ENCODE peak calls at places on chromosome 22, in nine cellular contexts. One of them, this sample, is unnamed.

GRCh38 chr22:49413551-49413950 is 414.1 kb downstream of the BRD1 start:
- DNase-seq in K562: no peak
- DNase-seq in body of pancreas: no peak
- DNase-seq in sigmoid colon: peak; percentile 11
- DNase-seq in adrenal gland: no peak
- DNase-seq in thoracic aorta: no peak
- DNase-seq in Peyer's patch: no peak
- DNase-seq in ovary: no peak
- DNase-seq in suprapubic skin: no peak
- DNase-seq in this sample: no peak

GRCh38 chr22:20721409-20722218 is 52.3 kb upstream of the SERPIND1 start:
- DNase-seq in sigmoid colon: no peak
- DNase-seq in adrenal gland: no peak
- DNase-seq in suprapubic skin: no peak
- DNase-seq in thoracic aorta: no peak
- DNase-seq in ovary: no peak
- DNase-seq in K562: peak; percentile 23
- DNase-seq in Peyer's patch: peak; percentile 41
- DNase-seq in body of pancreas: no peak
- DNase-seq in this sample: no peak

GRCh38 chr22:39690901-39691620 is 120.5 kb downstream of the CACNA1I start:
- DNase-seq in body of pancreas: no peak
- DNase-seq in sigmoid colon: no peak
- DNase-seq in thoracic aorta: no peak
- DNase-seq in Peyer's patch: no peak
- DNase-seq in suprapubic skin: no peak
- DNase-seq in K562: peak; percentile 63
- DNase-seq in ovary: no peak
- DNase-seq in adrenal gland: peak; percentile 31
- DNase-seq in this sample: no peak

GRCh38 chr22:37802310-37803194 is 5.2 kb upstream of the GCAT start:
- DNase-seq in ovary: peak; percentile 67
- DNase-seq in body of pancreas: peak; percentile 74
- DNase-seq in Peyer's patch: no peak
- DNase-seq in sigmoid colon: peak; percentile 83
- DNase-seq in K562: peak; percentile 52
- DNase-seq in suprapubic skin: no peak
- DNase-seq in thoracic aorta: no peak
- DNase-seq in adrenal gland: peak; percentile 62
- DNase-seq in this sample: peak; percentile 45

GRCh38 chr22:37906364-37907008 is 389 bp downstream of the MICALL1 start:
- DNase-seq in body of pancreas: no peak
- DNase-seq in suprapubic skin: no peak
- DNase-seq in K562: peak; percentile 72
- DNase-seq in thoracic aorta: no peak
- DNase-seq in adrenal gland: no peak
- DNase-seq in ovary: no peak
- DNase-seq in Peyer's patch: peak; percentile 48
- DNase-seq in sigmoid colon: peak; percentile 73
- DNase-seq in this sample: peak; percentile 24

GRCh38 chr22:19052941-19053551 is 69.2 kb downstream of the DGCR2 start:
- DNase-seq in Peyer's patch: no peak
- DNase-seq in suprapubic skin: peak; percentile 24
- DNase-seq in body of pancreas: no peak
- DNase-seq in thoracic aorta: no peak
- DNase-seq in ovary: no peak
- DNase-seq in adrenal gland: peak; percentile 9
- DNase-seq in K562: no peak
- DNase-seq in sigmoid colon: peak; percentile 19
- DNase-seq in this sample: no peak

GRCh38 chr22:39296981-39297489 is 22.4 kb downstream of the RPL3 start:
- DNase-seq in ovary: no peak
- DNase-seq in thoracic aorta: no peak
- DNase-seq in K562: no peak
- DNase-seq in suprapubic skin: no peak
- DNase-seq in body of pancreas: peak; percentile 70
- DNase-seq in Peyer's patch: no peak
- DNase-seq in sigmoid colon: no peak
- DNase-seq in adrenal gland: no peak
- DNase-seq in this sample: no peak

GRCh38 chr22:40325315-40325714 is 21.0 kb upstream of the ADSL start:
- DNase-seq in Peyer's patch: no peak
- DNase-seq in thoracic aorta: no peak
- DNase-seq in ovary: no peak
- DNase-seq in suprapubic skin: no peak
- DNase-seq in K562: no peak
- DNase-seq in body of pancreas: no peak
- DNase-seq in adrenal gland: no peak
- DNase-seq in sigmoid colon: no peak
- DNase-seq in this sample: no peak

GRCh38 chr22:29524440-29525191 is 28.9 kb downstream of the THOC5 start:
- DNase-seq in body of pancreas: peak; percentile 43
- DNase-seq in adrenal gland: peak; percentile 70
- DNase-seq in Peyer's patch: no peak
- DNase-seq in thoracic aorta: no peak
- DNase-seq in suprapubic skin: no peak
- DNase-seq in ovary: no peak
- DNase-seq in sigmoid colon: no peak
- DNase-seq in K562: no peak
- DNase-seq in this sample: peak; percentile 38

GRCh38 chr22:48745842-48746788 is 1081.6 kb downstream of the BRD1 start:
- DNase-seq in adrenal gland: no peak
- DNase-seq in body of pancreas: no peak
- DNase-seq in suprapubic skin: peak; percentile 71
- DNase-seq in ovary: no peak
- DNase-seq in Peyer's patch: peak; percentile 3
- DNase-seq in sigmoid colon: no peak
- DNase-seq in K562: no peak
- DNase-seq in thoracic aorta: no peak
- DNase-seq in this sample: no peak

GRCh38 chr22:50670914-50671538 is 1.6 kb upstream of the SHANK3 start:
- DNase-seq in adrenal gland: no peak
- DNase-seq in suprapubic skin: no peak
- DNase-seq in sigmoid colon: no peak
- DNase-seq in Peyer's patch: no peak
- DNase-seq in thoracic aorta: no peak
- DNase-seq in ovary: no peak
- DNase-seq in K562: peak; percentile 1
- DNase-seq in body of pancreas: no peak
- DNase-seq in this sample: no peak
- H3K27ac ChIP-seq in adrenal gland: peak overlapping the region; percentile 63
- H3K27ac ChIP-seq in suprapubic skin: peak overlapping the region; percentile 79
- H3K27ac ChIP-seq in sigmoid colon: peak overlapping the region; percentile 64
- H3K27ac ChIP-seq in Peyer's patch: no peak overlapping the region
- H3K27ac ChIP-seq in thoracic aorta: no peak overlapping the region
- H3K27ac ChIP-seq in ovary: no peak overlapping the region
- H3K27ac ChIP-seq in K562: no peak overlapping the region
- H3K27ac ChIP-seq in body of pancreas: no peak overlapping the region
- H3K27ac ChIP-seq in this sample: no peak overlapping the region

DNA sequence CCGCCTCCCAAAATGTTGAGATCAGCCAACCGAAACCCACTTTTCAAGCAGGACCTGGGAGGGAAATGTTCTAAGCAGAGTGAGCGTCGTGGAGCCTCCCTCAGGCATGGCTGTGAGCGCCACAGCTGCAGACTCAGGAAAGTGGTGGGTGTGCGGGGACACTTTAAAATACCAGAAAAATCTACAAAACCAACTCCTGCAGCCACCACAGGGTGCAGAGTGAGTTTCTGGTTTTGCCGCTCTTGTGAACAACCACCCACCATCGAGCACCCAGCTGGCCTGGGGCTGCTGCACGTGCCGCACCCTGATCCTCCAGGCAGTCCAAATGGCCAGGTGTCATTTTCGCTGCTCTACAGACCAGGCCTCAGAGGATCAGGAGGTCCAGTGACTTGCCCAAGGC is 46.9 kb downstream of the CELSR1 start:
- DNase-seq in ovary: no peak
- DNase-seq in K562: no peak
- DNase-seq in suprapubic skin: no peak
- DNase-seq in sigmoid colon: no peak
- DNase-seq in adrenal gland: no peak
- DNase-seq in Peyer's patch: no peak
- DNase-seq in body of pancreas: no peak
- DNase-seq in thoracic aorta: no peak
- DNase-seq in this sample: no peak
- H3K27ac ChIP-seq in ovary: no peak overlapping the region
- H3K27ac ChIP-seq in K562: no peak overlapping the region
- H3K27ac ChIP-seq in suprapubic skin: no peak overlapping the region
- H3K27ac ChIP-seq in sigmoid colon: no peak overlapping the region
- H3K27ac ChIP-seq in adrenal gland: no peak overlapping the region
- H3K27ac ChIP-seq in Peyer's patch: no peak overlapping the region
- H3K27ac ChIP-seq in body of pancreas: no peak overlapping the region
- H3K27ac ChIP-seq in thoracic aorta: no peak overlapping the region
- H3K27ac ChIP-seq in this sample: no peak overlapping the region

GRCh38 chr22:36324414-36324813 is 63.4 kb downstream of the MYH9 start:
- DNase-seq in sigmoid colon: no peak
- DNase-seq in adrenal gland: no peak
- DNase-seq in K562: no peak
- DNase-seq in thoracic aorta: no peak
- DNase-seq in ovary: no peak
- DNase-seq in Peyer's patch: no peak
- DNase-seq in suprapubic skin: no peak
- DNase-seq in body of pancreas: no peak
- DNase-seq in this sample: no peak

GRCh38 chr22:36325163-36326031 is 62.4 kb downstream of the MYH9 start:
- DNase-seq in body of pancreas: peak; percentile 57
- DNase-seq in suprapubic skin: no peak
- DNase-seq in ovary: peak; percentile 53
- DNase-seq in adrenal gland: no peak
- DNase-seq in K562: no peak
- DNase-seq in Peyer's patch: no peak
- DNase-seq in sigmoid colon: peak; percentile 93
- DNase-seq in thoracic aorta: peak; percentile 82
- DNase-seq in this sample: no peak

GRCh38 chr22:36323182-36323854 is 64.4 kb downstream of the MYH9 start:
- DNase-seq in Peyer's patch: no peak
- DNase-seq in ovary: peak; percentile 71
- DNase-seq in sigmoid colon: peak; percentile 97
- DNase-seq in suprapubic skin: no peak
- DNase-seq in K562: no peak
- DNase-seq in adrenal gland: peak; percentile 88
- DNase-seq in body of pancreas: peak; percentile 61
- DNase-seq in thoracic aorta: peak; percentile 79
- DNase-seq in this sample: no peak

GRCh38 chr22:36322602-36322915 is 65.2 kb downstream of the MYH9 start:
- DNase-seq in sigmoid colon: no peak
- DNase-seq in suprapubic skin: no peak
- DNase-seq in thoracic aorta: no peak
- DNase-seq in Peyer's patch: no peak
- DNase-seq in adrenal gland: peak; percentile 49
- DNase-seq in K562: no peak
- DNase-seq in body of pancreas: no peak
- DNase-seq in ovary: no peak
- DNase-seq in this sample: no peak

GRCh38 chr22:36323855-36324331 is 63.9 kb downstream of the MYH9 start:
- DNase-seq in Peyer's patch: no peak
- DNase-seq in ovary: peak; percentile 43
- DNase-seq in K562: no peak
- DNase-seq in suprapubic skin: no peak
- DNase-seq in body of pancreas: no peak
- DNase-seq in adrenal gland: no peak
- DNase-seq in sigmoid colon: no peak
- DNase-seq in thoracic aorta: peak; percentile 44
- DNase-seq in this sample: no peak
- H3K27ac ChIP-seq in Peyer's patch: peak overlapping the region; percentile 71
- H3K27ac ChIP-seq in ovary: peak overlapping the region; percentile 65
- H3K27ac ChIP-seq in K562: no peak overlapping the region
- H3K27ac ChIP-seq in suprapubic skin: peak overlapping the region; percentile 93
- H3K27ac ChIP-seq in body of pancreas: peak overlapping the region; percentile 94
- H3K27ac ChIP-seq in adrenal gland: peak overlapping the region; percentile 97
- H3K27ac ChIP-seq in sigmoid colon: peak overlapping the region; percentile 98
- H3K27ac ChIP-seq in thoracic aorta: peak overlapping the region; percentile 100
- H3K27ac ChIP-seq in this sample: no peak overlapping the region

GRCh38 chr22:26429458-26430238 is 588 bp downstream of the ASPHD2 start:
- DNase-seq in adrenal gland: no peak
- DNase-seq in ovary: no peak
- DNase-seq in Peyer's patch: peak; percentile 40
- DNase-seq in suprapubic skin: no peak
- DNase-seq in thoracic aorta: no peak
- DNase-seq in sigmoid colon: no peak
- DNase-seq in K562: peak; percentile 36
- DNase-seq in body of pancreas: no peak
- DNase-seq in this sample: no peak

GRCh38 chr22:26433805-26434204 is 4.7 kb downstream of the ASPHD2 start:
- DNase-seq in sigmoid colon: no peak
- DNase-seq in thoracic aorta: no peak
- DNase-seq in ovary: no peak
- DNase-seq in K562: no peak
- DNase-seq in Peyer's patch: no peak
- DNase-seq in adrenal gland: no peak
- DNase-seq in suprapubic skin: no peak
- DNase-seq in body of pancreas: no peak
- DNase-seq in this sample: no peak

GRCh38 chr22:26432619-26433311 is 3.7 kb downstream of the ASPHD2 start:
- DNase-seq in body of pancreas: no peak
- DNase-seq in ovary: no peak
- DNase-seq in thoracic aorta: no peak
- DNase-seq in adrenal gland: no peak
- DNase-seq in K562: no peak
- DNase-seq in sigmoid colon: no peak
- DNase-seq in suprapubic skin: no peak
- DNase-seq in Peyer's patch: no peak
- DNase-seq in this sample: no peak

GRCh38 chr22:26430600-26430999 is 1.5 kb downstream of the ASPHD2 start:
- DNase-seq in ovary: no peak
- DNase-seq in adrenal gland: no peak
- DNase-seq in Peyer's patch: no peak
- DNase-seq in thoracic aorta: no peak
- DNase-seq in body of pancreas: no peak
- DNase-seq in K562: no peak
- DNase-seq in suprapubic skin: no peak
- DNase-seq in sigmoid colon: no peak
- DNase-seq in this sample: no peak

GRCh38 chr22:26431151-26431995 is 2.3 kb downstream of the ASPHD2 start:
- DNase-seq in sigmoid colon: no peak
- DNase-seq in thoracic aorta: no peak
- DNase-seq in ovary: no peak
- DNase-seq in body of pancreas: no peak
- DNase-seq in suprapubic skin: no peak
- DNase-seq in adrenal gland: no peak
- DNase-seq in Peyer's patch: no peak
- DNase-seq in K562: no peak
- DNase-seq in this sample: peak; percentile 45
- H3K27ac ChIP-seq in sigmoid colon: no peak overlapping the region
- H3K27ac ChIP-seq in thoracic aorta: no peak overlapping the region
- H3K27ac ChIP-seq in ovary: no peak overlapping the region
- H3K27ac ChIP-seq in body of pancreas: no peak overlapping the region
- H3K27ac ChIP-seq in suprapubic skin: no peak overlapping the region
- H3K27ac ChIP-seq in adrenal gland: no peak overlapping the region
- H3K27ac ChIP-seq in Peyer's patch: no peak overlapping the region
- H3K27ac ChIP-seq in K562: no peak overlapping the region
- H3K27ac ChIP-seq in this sample: no peak overlapping the region

DNA sequence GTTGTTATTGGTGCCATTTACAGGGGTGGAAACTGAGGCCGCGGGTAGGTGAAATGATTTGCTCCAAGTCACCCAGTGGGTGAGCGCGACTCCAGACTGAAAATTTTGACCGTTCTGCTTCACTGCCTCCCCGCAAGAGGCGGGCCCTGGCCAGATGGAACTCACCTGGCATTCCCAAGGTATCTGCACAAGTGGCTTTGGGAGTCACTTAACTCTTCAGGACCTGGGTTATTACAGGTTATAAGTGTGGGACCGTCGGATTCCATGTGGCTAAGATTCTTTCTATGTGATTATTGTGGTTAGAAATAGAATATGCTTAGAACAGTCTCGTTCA is 598 bp downstream of the CABIN1 start:
- DNase-seq in K562: no peak
- DNase-seq in sigmoid colon: no peak
- DNase-seq in adrenal gland: no peak
- DNase-seq in suprapubic skin: no peak
- DNase-seq in body of pancreas: peak; percentile 54
- DNase-seq in thoracic aorta: no peak
- DNase-seq in Peyer's patch: no peak
- DNase-seq in ovary: no peak
- DNase-seq in this sample: no peak
- H3K27ac ChIP-seq in K562: peak overlapping the region; percentile 59
- H3K27ac ChIP-seq in sigmoid colon: peak overlapping the region; percentile 81
- H3K27ac ChIP-seq in adrenal gland: peak overlapping the region; percentile 89
- H3K27ac ChIP-seq in suprapubic skin: peak overlapping the region; percentile 51
- H3K27ac ChIP-seq in body of pancreas: peak overlapping the region; percentile 80
- H3K27ac ChIP-seq in thoracic aorta: peak overlapping the region; percentile 42
- H3K27ac ChIP-seq in Peyer's patch: peak overlapping the region; percentile 82
- H3K27ac ChIP-seq in ovary: no peak overlapping the region
- H3K27ac ChIP-seq in this sample: peak overlapping the region; percentile 14

This sample was measured in SJCRH30.